ENCODE peak calls at places on chromosome 2, in nine cellular contexts. C is lower lobe of right lung, X is frontal cortex, A is GM04504, B is GM23338, D is MM.1S, K is COR-L47, W is kidney epithelial cell, V is choroid plexus epithelial cell. Q is an unnamed sample.

GRCh38 chr2:224946911-224947310 is 95.4 kb downstream of the DOCK10 start:
- DNase-seq in D (peak), B (no peak), C (no peak), W (no peak), V (peak), K (no peak), X (no peak), A (peak), Q (no peak)

GRCh38 chr2:23761638-23762037 is 165.3 kb downstream of the ATAD2B start:
- DNase-seq in C (no peak), V (peak), D (no peak), X (no peak), B (no peak), W (no peak), A (no peak), K (no peak), Q (no peak)

GRCh38 chr2:3662239-3662638 is 4.2 kb downstream of the ALLC start:
- DNase-seq in V (no peak), W (no peak), C (no peak), A (no peak), D (no peak), K (no peak), B (peak), X (no peak), Q (no peak)

GRCh38 chr2:237393523-237393922 is 20.4 kb downstream of the COL6A3 start:
- DNase-seq in C (no peak), D (no peak), X (no peak), W (no peak), A (no peak), B (no peak), V (no peak), K (no peak), Q (no peak)

GRCh38 chr2:12824771-12825363 is 108.1 kb downstream of the TRIB2 start:
- DNase-seq in V (no peak), B (no peak), D (no peak), W (no peak), X (no peak), A (no peak), C (no peak), K (no peak), Q (peak)

GRCh38 chr2:179140546-179140945 is 90.6 kb upstream of the CCDC141 start:
- DNase-seq in D (no peak), B (no peak), A (no peak), W (no peak), C (no peak), K (no peak), V (no peak), X (no peak), Q (no peak)

GRCh38 chr2:85053802-85054201 is 79.4 kb upstream of the TCF7L1 start:
- DNase-seq in W (peak), X (no peak), C (no peak), V (no peak), B (no peak), D (no peak), A (peak), K (no peak), Q (peak)

GRCh38 chr2:16386000-16386399 is 279.6 kb downstream of the CYRIA start:
- DNase-seq in W (no peak), K (no peak), D (no peak), X (no peak), C (no peak), V (no peak), A (no peak), B (no peak), Q (no peak)

GRCh38 chr2:127154985-127155650 is 48.2 kb upstream of the BIN1 start:
- DNase-seq in C (no peak), A (peak), K (no peak), V (peak), W (no peak), D (no peak), B (no peak), X (no peak), Q (peak)

GRCh38 chr2:178238144-178238521 is 43.8 kb downstream of the OSBPL6 start:
- DNase-seq in X (no peak), A (no peak), D (no peak), B (no peak), W (no peak), K (no peak), V (peak), C (no peak), Q (no peak)

GRCh38 chr2:15818186-15818795 is 122.1 kb upstream of the MYCN start:
- DNase-seq in B (no peak), A (no peak), K (no peak), W (no peak), X (no peak), V (no peak), C (no peak), D (no peak), Q (no peak)

GRCh38 chr2:178824181-178824580 is 17.0 kb upstream of the TTN start:
- DNase-seq in A (no peak), W (no peak), C (no peak), V (no peak), K (no peak), D (no peak), B (no peak), X (no peak), Q (no peak)